ENCODE peak calls at places on chromosomes 13 and 19, in four cellular contexts. G, Q, U and Y are unnamed samples.

GRCh38 chr13:101271681-101272245 is 144.5 kb downstream of the NALCN start:
- DNase-seq in G (no peak), Q (no peak), U (no peak), Y (no peak)

GRCh38 chr13:94583926-94584325 is 12.0 kb downstream of the TGDS start:
- DNase-seq in G (peak; percentile 14), Q (no peak), U (no peak), Y (no peak)

GRCh38 chr19:49431330-49431749 is 6.2 kb downstream of the GFY start:
- DNase-seq in G (no peak), Q (no peak), U (no peak), Y (no peak)

GRCh38 chr13:110828705-110829104 is 86.2 kb downstream of the ANKRD10 start:
- DNase-seq in G (no peak), Q (no peak), U (no peak), Y (peak; percentile 4)

GRCh38 chr19:44927746-44928145 is 13.3 kb downstream of the APOC1 start:
- DNase-seq in G (peak; percentile 94), Q (no peak), U (no peak), Y (no peak)

GRCh38 chr19:9850235-9850959 is 15.3 kb downstream of the PIN1 start:
- DNase-seq in G (no peak), Q (no peak), U (no peak), Y (no peak)

GRCh38 chr13:96091164-96091931 is 1.4 kb downstream of the HS6ST3 start:
- DNase-seq in G (no peak), Q (peak; percentile 23), U (no peak), Y (no peak)

GRCh38 chr19:49637865-49638350 is 2.0 kb downstream of the RRAS start:
- DNase-seq in G (peak; percentile 75), Q (peak; percentile 92), U (peak; percentile 73), Y (peak; percentile 69)

GRCh38 chr13:65342938-65343337 is 1887.2 kb downstream of the PCDH9 start:
- DNase-seq in G (peak; percentile 22), Q (no peak), U (no peak), Y (no peak)

GRCh38 chr13:90545070-90545840 is 802.2 kb upstream of the MIR17HG start:
- DNase-seq in G (no peak), Q (peak; percentile 35), U (no peak), Y (no peak)

GRCh38 chr19:18304496-18305312 is 18.2 kb downstream of the LSM4 start:
- DNase-seq in G (peak; percentile 88), Q (peak; percentile 85), U (peak; percentile 68), Y (peak; percentile 47)

GRCh38 chr13:33310245-33311038 is 24.9 kb upstream of the STARD13 start:
- DNase-seq in G (no peak), Q (no peak), U (no peak), Y (no peak)

GRCh38 chr13:28043224-28043623 is 54.7 kb upstream of the URAD start:
- DNase-seq in G (no peak), Q (no peak), U (no peak), Y (no peak)

GRCh38 chr19:676343-677105 is at the start of gene FSTL3:
- DNase-seq in G (peak; percentile 34), Q (no peak), U (no peak), Y (no peak)

GRCh38 chr13:44313674-44314073 is 60.0 kb upstream of the SERP2 start:
- DNase-seq in G (peak; percentile 75), Q (no peak), U (no peak), Y (no peak)

GRCh38 chr13:31929031-31929770 is 102.4 kb upstream of the FRY start:
- DNase-seq in G (no peak), Q (no peak), U (no peak), Y (peak; percentile 9)

GRCh38 chr13:102517959-102518358 is 78.8 kb upstream of the TPP2 start:
- DNase-seq in G (no peak), Q (no peak), U (no peak), Y (no peak)

GRCh38 chr19:18520848-18521691 is 800 bp downstream of the ELL start:
- DNase-seq in G (no peak), Q (no peak), U (no peak), Y (no peak)

GRCh38 chr13:98738213-98738612 is 14.3 kb downstream of the SLC15A1 start:
- DNase-seq in G (no peak), Q (no peak), U (no peak), Y (no peak)

GRCh38 chr19:58450836-58451357 is 525 bp upstream of the ZNF324B start:
- DNase-seq in G (no peak), Q (no peak), U (no peak), Y (no peak)

GRCh38 chr13:40539954-40540706 is 126.3 kb downstream of the FOXO1 start:
- DNase-seq in G (peak; percentile 82), Q (no peak), U (no peak), Y (peak; percentile 40)

GRCh38 chr19:810077-810855 is 11.5 kb downstream of the PLPPR3 start:
- DNase-seq in G (no peak), Q (no peak), U (no peak), Y (no peak)

GRCh38 chr13:99018418-99019180 is 40.7 kb upstream of the DOCK9 start:
- DNase-seq in G (peak; percentile 79), Q (no peak), U (no peak), Y (no peak)

GRCh38 chr19:13794388-13794751 is 873 bp upstream of the ZSWIM4 start:
- DNase-seq in G (peak; percentile 96), Q (peak; percentile 79), U (peak; percentile 87), Y (peak; percentile 11)

GRCh38 chr19:44732235-44733014 is 16.1 kb upstream of the BCL3 start:
- DNase-seq in G (no peak), Q (no peak), U (no peak), Y (no peak)